ENCODE peak calls at places on chromosomes 3 and 15, in four cellular contexts. One of them, this sample, is unnamed.
A peak's percentile ranks its signal among the peaks of the same experiment; 100 is the strongest.

GRCh38 chr3:35648347-35648746 is 9.0 kb downstream of the ARPP21 start:
- DNase-seq in tibial artery: no peak
- DNase-seq in upper lobe of right lung: no peak
- DNase-seq in CD8-positive, alpha-beta memory T cell: no peak
- DNase-seq in this sample: no peak

GRCh38 chr3:196883361-196883760 is 15.6 kb downstream of the SENP5 start:
- DNase-seq in tibial artery: no peak
- DNase-seq in upper lobe of right lung: no peak
- DNase-seq in CD8-positive, alpha-beta memory T cell: no peak
- DNase-seq in this sample: no peak

GRCh38 chr3:100709840-100710235 is 544 bp downstream of the TFG start:
- DNase-seq in tibial artery: peak; percentile 70
- DNase-seq in upper lobe of right lung: peak; percentile 71
- DNase-seq in CD8-positive, alpha-beta memory T cell: peak; percentile 20
- DNase-seq in this sample: peak; percentile 90

GRCh38 chr15:51735611-51736010 is 1.8 kb downstream of the LYSMD2 start:
- DNase-seq in tibial artery: no peak
- DNase-seq in upper lobe of right lung: no peak
- DNase-seq in CD8-positive, alpha-beta memory T cell: no peak
- DNase-seq in this sample: no peak

GRCh38 chr15:34664418-34664817 is 81.0 kb upstream of the GOLGA8B start:
- DNase-seq in tibial artery: no peak
- DNase-seq in upper lobe of right lung: no peak
- DNase-seq in CD8-positive, alpha-beta memory T cell: no peak
- DNase-seq in this sample: no peak

GRCh38 chr3:188449421-188449820 is 295.5 kb downstream of the LPP start:
- DNase-seq in tibial artery: no peak
- DNase-seq in upper lobe of right lung: no peak
- DNase-seq in CD8-positive, alpha-beta memory T cell: no peak
- DNase-seq in this sample: no peak

GRCh38 chr3:30162579-30162978 is 443.8 kb upstream of the TGFBR2 start:
- DNase-seq in tibial artery: no peak
- DNase-seq in upper lobe of right lung: no peak
- DNase-seq in CD8-positive, alpha-beta memory T cell: no peak
- DNase-seq in this sample: no peak

GRCh38 chr3:170961616-170962400 is 53.4 kb upstream of the EIF5A2 start:
- DNase-seq in tibial artery: no peak
- DNase-seq in upper lobe of right lung: no peak
- DNase-seq in CD8-positive, alpha-beta memory T cell: no peak
- DNase-seq in this sample: no peak

GRCh38 chr3:30282052-30282708 is 324.2 kb upstream of the TGFBR2 start:
- DNase-seq in tibial artery: no peak
- DNase-seq in upper lobe of right lung: no peak
- DNase-seq in CD8-positive, alpha-beta memory T cell: no peak
- DNase-seq in this sample: no peak

GRCh38 chr15:47708595-47708994 is 8.7 kb upstream of the SEMA6D start:
- DNase-seq in tibial artery: no peak
- DNase-seq in upper lobe of right lung: no peak
- DNase-seq in CD8-positive, alpha-beta memory T cell: no peak
- DNase-seq in this sample: no peak

GRCh38 chr3:107910713-107911259 is 180.0 kb downstream of the CD47 start:
- DNase-seq in tibial artery: no peak
- DNase-seq in upper lobe of right lung: no peak
- DNase-seq in CD8-positive, alpha-beta memory T cell: no peak
- DNase-seq in this sample: no peak

GRCh38 chr3:154759966-154760365 is 320.2 kb upstream of the MME start:
- DNase-seq in tibial artery: no peak
- DNase-seq in upper lobe of right lung: no peak
- DNase-seq in CD8-positive, alpha-beta memory T cell: no peak
- DNase-seq in this sample: no peak

GRCh38 chr15:90082140-90082713 is 20.0 kb downstream of the IDH2 start:
- DNase-seq in tibial artery: no peak
- DNase-seq in upper lobe of right lung: no peak
- DNase-seq in CD8-positive, alpha-beta memory T cell: no peak
- DNase-seq in this sample: no peak

GRCh38 chr3:123334056-123334455 is 114.8 kb downstream of the ADCY5 start:
- DNase-seq in tibial artery: peak; percentile 58
- DNase-seq in upper lobe of right lung: peak; percentile 10
- DNase-seq in CD8-positive, alpha-beta memory T cell: no peak
- DNase-seq in this sample: peak; percentile 37

GRCh38 chr3:123552095-123552714 is 32.6 kb downstream of the HACD2 start:
- DNase-seq in tibial artery: no peak
- DNase-seq in upper lobe of right lung: no peak
- DNase-seq in CD8-positive, alpha-beta memory T cell: no peak
- DNase-seq in this sample: no peak

GRCh38 chr15:82750831-82751181 is 41.1 kb upstream of the AP3B2 start:
- DNase-seq in tibial artery: no peak
- DNase-seq in upper lobe of right lung: no peak
- DNase-seq in CD8-positive, alpha-beta memory T cell: no peak
- DNase-seq in this sample: no peak

GRCh38 chr3:43872901-43873300 is 182.2 kb downstream of the ABHD5 start:
- DNase-seq in tibial artery: no peak
- DNase-seq in upper lobe of right lung: no peak
- DNase-seq in CD8-positive, alpha-beta memory T cell: no peak
- DNase-seq in this sample: no peak

GRCh38 chr3:115512565-115513410 is 110.5 kb upstream of the GAP43 start:
- DNase-seq in tibial artery: no peak
- DNase-seq in upper lobe of right lung: peak; percentile 69
- DNase-seq in CD8-positive, alpha-beta memory T cell: no peak
- DNase-seq in this sample: no peak

GRCh38 chr3:71358243-71358642 is 225.3 kb downstream of the FOXP1 start:
- DNase-seq in tibial artery: no peak
- DNase-seq in upper lobe of right lung: no peak
- DNase-seq in CD8-positive, alpha-beta memory T cell: no peak
- DNase-seq in this sample: no peak

GRCh38 chr3:52450489-52451236 is 3.2 kb downstream of the TNNC1 start:
- DNase-seq in tibial artery: no peak
- DNase-seq in upper lobe of right lung: no peak
- DNase-seq in CD8-positive, alpha-beta memory T cell: no peak
- DNase-seq in this sample: no peak

GRCh38 chr3:14299767-14300166 is 102.6 kb upstream of the SLC6A6 start:
- DNase-seq in tibial artery: no peak
- DNase-seq in upper lobe of right lung: no peak
- DNase-seq in CD8-positive, alpha-beta memory T cell: no peak
- DNase-seq in this sample: no peak

GRCh38 chr3:180680097-180680430 is 775 bp upstream of the CCDC39 start:
- DNase-seq in tibial artery: no peak
- DNase-seq in upper lobe of right lung: no peak
- DNase-seq in CD8-positive, alpha-beta memory T cell: no peak
- DNase-seq in this sample: no peak

GRCh38 chr15:76433798-76434400 is 97.3 kb downstream of the ISL2 start:
- DNase-seq in tibial artery: no peak
- DNase-seq in upper lobe of right lung: no peak
- DNase-seq in CD8-positive, alpha-beta memory T cell: no peak
- DNase-seq in this sample: no peak

GRCh38 chr3:126456766-126457388 is 18.8 kb downstream of the ZXDC start:
- DNase-seq in tibial artery: peak; percentile 53
- DNase-seq in upper lobe of right lung: peak; percentile 40
- DNase-seq in CD8-positive, alpha-beta memory T cell: no peak
- DNase-seq in this sample: peak; percentile 47

GRCh38 chr3:101381809-101382208 is 61.4 kb upstream of the IMPG2 start:
- DNase-seq in tibial artery: no peak
- DNase-seq in upper lobe of right lung: no peak
- DNase-seq in CD8-positive, alpha-beta memory T cell: no peak
- DNase-seq in this sample: no peak

DNA sequence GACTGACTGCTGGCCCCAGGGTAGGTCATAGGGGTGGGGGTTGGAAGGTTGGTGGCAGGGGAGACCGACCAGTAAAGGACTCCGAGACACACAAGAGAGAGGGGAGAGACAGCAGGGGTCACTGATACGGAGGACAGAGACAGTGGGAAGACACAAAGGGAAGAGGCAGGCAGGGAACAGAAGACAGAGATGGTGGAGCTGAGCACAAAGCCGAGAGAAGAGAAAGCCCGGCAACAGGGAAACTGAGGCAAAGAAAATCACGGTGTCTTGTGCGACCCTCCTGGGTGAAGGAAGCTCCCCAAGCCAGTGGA is 502 bp downstream of the RASL12 start:
- DNase-seq in tibial artery: no peak
- DNase-seq in upper lobe of right lung: no peak
- DNase-seq in CD8-positive, alpha-beta memory T cell: no peak
- DNase-seq in this sample: no peak
- H3K4me3 ChIP-seq in tibial artery: peak overlapping the region; percentile 74
- H3K4me3 ChIP-seq in upper lobe of right lung: peak overlapping the region; percentile 49
- H3K4me3 ChIP-seq in CD8-positive, alpha-beta memory T cell: no peak overlapping the region
- H3K4me3 ChIP-seq in this sample: peak overlapping the region; percentile 26

GRCh38 chr3:12986521-12986920 is 86.7 kb downstream of the IQSEC1 start:
- DNase-seq in tibial artery: no peak
- DNase-seq in upper lobe of right lung: no peak
- DNase-seq in CD8-positive, alpha-beta memory T cell: no peak
- DNase-seq in this sample: peak; percentile 67
- H3K27ac ChIP-seq in tibial artery: no peak overlapping the region
- H3K27ac ChIP-seq in upper lobe of right lung: no peak overlapping the region
- H3K27ac ChIP-seq in CD8-positive, alpha-beta memory T cell: no peak overlapping the region
- H3K27ac ChIP-seq in this sample: no peak overlapping the region

DNA sequence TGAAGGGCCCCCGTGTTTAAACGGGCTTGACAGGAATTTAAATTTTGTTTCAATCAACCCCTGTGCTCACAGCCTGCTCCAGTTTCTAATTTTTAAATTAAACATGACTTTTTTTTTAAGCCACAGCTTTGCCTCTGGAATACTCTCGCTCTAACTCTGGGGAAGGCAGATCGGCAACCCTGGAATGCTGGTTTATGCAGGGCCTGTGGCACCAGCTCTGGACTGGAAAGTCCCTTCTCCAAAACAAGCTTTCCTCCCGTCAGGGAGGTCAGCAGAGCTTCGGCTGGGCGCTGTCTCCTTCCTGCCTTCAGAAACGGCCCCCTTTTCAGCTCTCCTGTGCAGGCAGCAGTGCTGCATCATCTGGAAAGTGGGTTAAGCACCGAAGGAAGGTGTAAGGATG is 42.7 kb upstream of the SKOR1 start:
- DNase-seq in tibial artery: no peak
- DNase-seq in upper lobe of right lung: no peak
- DNase-seq in CD8-positive, alpha-beta memory T cell: no peak
- DNase-seq in this sample: no peak
- H3K4me3 ChIP-seq in tibial artery: no peak overlapping the region
- H3K4me3 ChIP-seq in upper lobe of right lung: no peak overlapping the region
- H3K4me3 ChIP-seq in CD8-positive, alpha-beta memory T cell: no peak overlapping the region
- H3K4me3 ChIP-seq in this sample: no peak overlapping the region

GRCh38 chr3:172372895-172373294 is 75.4 kb downstream of the GHSR start:
- DNase-seq in tibial artery: no peak
- DNase-seq in upper lobe of right lung: no peak
- DNase-seq in CD8-positive, alpha-beta memory T cell: no peak
- DNase-seq in this sample: no peak
- H3K27ac ChIP-seq in tibial artery: no peak overlapping the region
- H3K27ac ChIP-seq in upper lobe of right lung: no peak overlapping the region
- H3K27ac ChIP-seq in CD8-positive, alpha-beta memory T cell: no peak overlapping the region
- H3K27ac ChIP-seq in this sample: no peak overlapping the region